ENCODE peak calls at places on chromosomes 11 and 22, in eight cellular contexts. T, A, Z, P, H, K, Q and F are unnamed samples.

GRCh38 chr11:65898656-65899355 is 1.4 kb downstream of the FOSL1 start:
- DNase-seq in P (no peak), A (no peak), Q (no peak), T (no peak), K (no peak), Z (no peak), H (no peak), F (no peak)

GRCh38 chr11:25766332-25767015 is 565.5 kb upstream of the ANO3 start:
- DNase-seq in Z (no peak), A (no peak), P (no peak), Q (no peak), K (no peak), H (no peak), T (no peak), F (no peak)

GRCh38 chr11:103338621-103339484 is 229.6 kb downstream of the DYNC2H1 start:
- DNase-seq in K (peak; percentile 6), A (no peak), Z (no peak), P (no peak), Q (no peak), H (no peak), T (no peak), F (no peak)

GRCh38 chr11:111445586-111445985 is 66.5 kb upstream of the POU2AF1 start:
- DNase-seq in Z (no peak), Q (no peak), K (no peak), P (no peak), A (no peak), H (no peak), T (no peak), F (no peak)

GRCh38 chr11:106276859-106277436 is 199.5 kb downstream of the AASDHPPT start:
- DNase-seq in T (no peak), Q (no peak), P (no peak), Z (no peak), A (no peak), K (peak; percentile 13), H (no peak), F (no peak)

GRCh38 chr11:2666828-2667570 is 32.8 kb downstream of the KCNQ1OT1 start:
- DNase-seq in Q (no peak), H (peak; percentile 17), K (no peak), Z (no peak), T (no peak), P (no peak), A (no peak), F (no peak)

GRCh38 chr22:38504731-38505594 is 1.1 kb downstream of the DDX17 start:
- DNase-seq in Z (no peak), H (peak; percentile 63), K (no peak), Q (peak; percentile 42), P (peak; percentile 60), A (no peak), T (peak; percentile 62), F (no peak)

GRCh38 chr11:2701898-2702434 is 2.2 kb upstream of the KCNQ1OT1 start:
- DNase-seq in A (no peak), P (no peak), K (no peak), Q (no peak), H (no peak), T (no peak), Z (no peak), F (no peak)

GRCh38 chr11:115338476-115338875 is 165.7 kb downstream of the CADM1 start:
- DNase-seq in H (no peak), K (no peak), A (no peak), Z (no peak), P (no peak), T (no peak), Q (no peak), F (no peak)

GRCh38 chr22:49299821-49300231 is 527.8 kb downstream of the BRD1 start:
- DNase-seq in T (no peak), Z (no peak), H (peak; percentile 17), P (no peak), A (no peak), K (no peak), Q (no peak), F (no peak)

GRCh38 chr11:126129681-126130671 is 67.3 kb upstream of the CDON start:
- DNase-seq in Q (no peak), A (no peak), P (no peak), Z (no peak), T (no peak), K (no peak), H (no peak), F (no peak)

GRCh38 chr11:81725691-81726090 is 1008.0 kb downstream of the FAM181B start:
- DNase-seq in T (no peak), P (no peak), Q (no peak), H (no peak), Z (no peak), K (no peak), A (no peak), F (no peak)

GRCh38 chr11:115527534-115528125 is 23.4 kb upstream of the CADM1 start:
- DNase-seq in A (no peak), T (no peak), Q (no peak), Z (no peak), K (no peak), P (no peak), H (no peak), F (no peak)

GRCh38 chr11:47305734-47306483 is 36.0 kb downstream of the MADD start:
- DNase-seq in K (no peak), A (no peak), Z (peak; percentile 33), H (no peak), Q (no peak), T (no peak), P (peak; percentile 40), F (peak; percentile 52)